ENCODE peak calls at places on chromosomes 12 and 14, in nine cellular contexts. N is omental fat pad; T is CD4-positive, alpha-beta T cell; U is mucosa of descending colon; D is progenitor cell of endocrine pancreas; Q is psoas muscle; R is fibroblast of pulmonary artery; Y is nephron progenitor cell; W is CD8-positive, alpha-beta T cell. H is an unnamed sample.

GRCh38 chr14:65281991-65282908 is 130.3 kb upstream of the FUT8 start:
- DNase-seq in N (no peak), T (no peak), U (no peak), D (no peak), Q (no peak), R (peak), Y (no peak), W (peak), H (no peak)

GRCh38 chr12:131677699-131678098 is 33.2 kb upstream of the SFSWAP start:
- DNase-seq in N (no peak), T (no peak), U (no peak), D (no peak), Q (no peak), R (no peak), Y (no peak), W (no peak), H (no peak)

GRCh38 chr12:51864701-51865469 is 16.4 kb upstream of the FIGNL2 start:
- DNase-seq in N (no peak), T (no peak), U (no peak), D (no peak), Q (no peak), R (no peak), Y (peak), W (no peak), H (no peak)

GRCh38 chr12:117388865-117389508 is 27.6 kb upstream of the NOS1 start:
- DNase-seq in N (no peak), T (no peak), U (no peak), D (no peak), Q (no peak), R (no peak), Y (peak), W (no peak), H (no peak)

GRCh38 chr14:104768437-104769323 is 15.7 kb downstream of the SIVA1 start:
- DNase-seq in N (peak), T (peak), U (peak), D (peak), Q (peak), R (peak), Y (peak), W (peak), H (no peak)

GRCh38 chr12:77005699-77006098 is 59.7 kb downstream of the E2F7 start:
- DNase-seq in N (no peak), T (no peak), U (no peak), D (no peak), Q (no peak), R (no peak), Y (no peak), W (no peak), H (no peak)

GRCh38 chr12:55607821-55608602 is 28.7 kb upstream of the OR10P1 start:
- DNase-seq in N (no peak), T (no peak), U (no peak), D (no peak), Q (no peak), R (no peak), Y (no peak), W (no peak), H (no peak)

GRCh38 chr12:115109863-115110262 is 425.9 kb upstream of the TBX3 start:
- DNase-seq in N (no peak), T (no peak), U (no peak), D (no peak), Q (no peak), R (no peak), Y (no peak), W (no peak), H (no peak)

GRCh38 chr12:2582631-2583616 is 211.8 kb upstream of the FKBP4 start:
- DNase-seq in N (peak), T (peak), U (peak), D (peak), Q (peak), R (peak), Y (peak), W (peak), H (no peak)

GRCh38 chr12:59149995-59150642 is 229.8 kb upstream of the LRIG3 start:
- DNase-seq in N (no peak), T (no peak), U (no peak), D (no peak), Q (no peak), R (peak), Y (peak), W (no peak), H (no peak)

GRCh38 chr12:115023279-115023678 is 339.3 kb upstream of the TBX3 start:
- DNase-seq in N (no peak), T (no peak), U (no peak), D (no peak), Q (no peak), R (peak), Y (no peak), W (no peak), H (no peak)

GRCh38 chr14:32469388-32470160 is 140.5 kb downstream of the AKAP6 start:
- DNase-seq in N (no peak), T (no peak), U (no peak), D (no peak), Q (no peak), R (peak), Y (no peak), W (no peak), H (no peak)

GRCh38 chr14:97319691-97320090 is 522.5 kb downstream of the VRK1 start:
- DNase-seq in N (no peak), T (no peak), U (no peak), D (no peak), Q (no peak), R (no peak), Y (no peak), W (no peak), H (no peak)

GRCh38 chr12:51678086-51678724 is 87.2 kb downstream of the SCN8A start:
- DNase-seq in N (no peak), T (peak), U (no peak), D (no peak), Q (no peak), R (peak), Y (peak), W (peak), H (no peak)

GRCh38 chr14:65224799-65225198 is 122.5 kb upstream of the MAX start:
- DNase-seq in N (no peak), T (no peak), U (no peak), D (no peak), Q (no peak), R (peak), Y (no peak), W (no peak), H (no peak)

GRCh38 chr14:100755649-100756048 is 29.0 kb downstream of the DLK1 start:
- DNase-seq in N (no peak), T (no peak), U (no peak), D (no peak), Q (no peak), R (peak), Y (no peak), W (no peak), H (no peak)

DNA sequence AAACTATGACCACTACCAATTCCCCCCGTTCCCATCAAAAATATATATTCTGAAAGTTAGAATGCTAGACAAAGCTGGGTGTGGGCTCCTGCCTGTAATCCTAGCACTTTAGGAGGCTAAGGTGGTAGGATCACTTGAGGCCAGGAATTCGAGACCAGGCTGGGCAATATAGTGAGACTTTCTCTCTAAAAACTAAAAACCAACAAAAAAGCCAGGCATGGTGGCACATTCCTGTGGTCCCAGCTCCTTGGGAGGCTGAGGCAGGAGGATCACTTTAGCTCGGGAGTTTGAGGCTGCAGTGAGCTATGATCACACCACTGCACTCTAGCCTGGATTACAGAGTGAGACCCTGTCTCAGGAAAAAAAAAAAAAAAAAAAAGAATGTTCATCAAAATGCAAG is 48.8 kb upstream of the COL2A1 start:
- DNase-seq in N (no peak), T (no peak), U (no peak), D (no peak), Q (no peak), R (no peak), Y (no peak), W (no peak), H (no peak)
- TF ChIP-seq CTCF in N (no peak), T (no peak), U (no peak), D (no peak), Q (no peak), R (no peak), Y (no peak), W (no peak), H (no peak)

DNA sequence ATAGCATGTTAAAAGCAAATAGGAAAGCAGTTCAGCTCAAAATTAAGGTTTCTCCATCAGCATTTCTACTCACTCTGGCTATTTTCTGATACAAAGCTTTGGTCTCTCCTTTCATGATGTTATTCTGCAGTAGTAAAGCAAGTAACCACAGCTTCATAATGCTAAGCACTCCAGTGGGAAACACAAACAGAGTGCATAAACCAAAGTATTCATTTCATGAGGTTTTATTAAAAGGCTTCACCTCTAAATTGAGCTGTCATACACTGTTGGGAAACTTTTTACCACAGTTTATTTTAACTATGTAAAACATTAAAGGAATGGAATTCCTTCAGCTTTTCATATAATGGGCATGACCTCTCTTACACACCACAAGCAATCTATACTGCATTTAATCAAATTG is 157.9 kb upstream of the LMO3 start:
- DNase-seq in N (no peak), T (no peak), U (no peak), D (no peak), Q (no peak), R (no peak), Y (no peak), W (no peak), H (no peak)
- TF ChIP-seq CTCF in N (no peak), T (no peak), U (no peak), D (no peak), Q (no peak), R (no peak), Y (no peak), W (no peak), H (no peak)

DNA sequence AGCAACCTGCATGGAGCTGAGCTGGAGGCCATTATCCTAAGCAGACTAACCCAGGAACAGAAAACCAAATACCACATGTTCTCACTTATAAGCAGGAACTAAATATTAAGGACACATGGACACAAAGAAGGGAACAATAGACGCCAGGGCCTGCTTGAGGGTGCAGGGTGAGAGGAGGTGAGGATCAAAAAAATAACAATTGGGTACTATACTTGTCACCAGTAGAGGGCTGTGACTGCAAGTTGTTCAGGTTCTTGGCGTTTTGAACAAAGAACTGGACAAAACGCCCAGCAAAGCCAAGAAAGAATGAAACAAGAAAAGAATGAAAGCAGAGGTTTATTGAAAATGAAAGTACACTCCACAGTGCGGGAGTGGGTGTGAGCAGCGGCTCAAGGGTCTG is 208.5 kb upstream of the NEDD1 start:
- DNase-seq in N (no peak), T (no peak), U (no peak), D (no peak), Q (no peak), R (no peak), Y (no peak), W (no peak), H (no peak)
- TF ChIP-seq CTCF in N (no peak), T (no peak), U (no peak), D (no peak), Q (no peak), R (peak), Y (no peak), W (no peak), H (no peak)

DNA sequence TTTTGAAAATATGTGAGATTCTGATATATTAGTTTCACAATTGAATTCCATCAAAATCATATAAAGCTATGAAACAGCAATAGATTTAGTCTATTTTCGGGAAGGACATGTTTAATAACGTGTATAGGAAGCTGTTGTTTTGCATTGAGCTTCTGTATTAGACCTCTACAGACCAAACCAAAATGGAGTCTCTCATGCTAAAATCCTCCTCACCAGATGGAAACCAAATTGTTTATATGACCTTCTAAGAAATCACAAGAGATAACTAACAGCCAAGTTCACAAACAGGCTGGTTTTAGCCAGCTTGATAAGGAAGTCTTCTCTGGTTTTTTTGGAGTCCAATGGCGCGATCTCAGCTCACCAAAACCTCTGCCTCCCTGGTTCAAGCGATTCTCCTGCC is 23.9 kb downstream of the L2HGDH start:
- DNase-seq in N (no peak), T (no peak), U (no peak), D (no peak), Q (no peak), R (no peak), Y (no peak), W (no peak), H (no peak)
- TF ChIP-seq CTCF in N (no peak), T (no peak), U (no peak), D (no peak), Q (no peak), R (no peak), Y (no peak), W (no peak), H (no peak)

DNA sequence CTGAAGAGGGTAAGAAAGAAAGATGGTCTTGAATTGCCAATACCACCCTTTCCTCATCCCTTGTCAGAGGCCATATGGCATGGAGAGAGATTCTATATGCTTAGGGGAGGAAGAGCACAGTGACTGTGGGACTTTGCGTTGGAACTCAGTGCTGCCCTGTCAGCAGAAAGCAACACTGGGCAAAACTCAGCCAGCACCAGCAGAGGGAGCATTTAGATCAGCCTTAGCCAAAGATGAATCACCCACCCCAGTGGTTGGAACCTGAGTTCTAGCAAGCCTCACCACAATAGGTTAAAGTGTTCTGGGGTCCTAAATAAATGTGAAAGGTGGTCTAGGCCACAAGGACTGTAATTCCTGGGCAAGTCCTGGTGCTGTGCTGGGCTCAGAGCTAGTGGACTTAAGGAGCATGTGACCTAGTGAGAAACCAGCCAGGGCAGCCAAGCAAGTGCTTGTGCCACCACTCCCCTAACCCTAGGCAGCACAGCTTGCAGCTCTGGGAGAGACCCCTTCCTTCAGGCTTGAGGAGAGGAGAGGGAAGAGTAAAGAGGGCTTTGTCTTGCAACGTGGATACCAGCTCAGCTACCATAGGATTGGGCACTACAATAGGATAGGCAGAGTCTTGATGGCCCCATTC is 11.4 kb upstream of the BCAT1 start:
- DNase-seq in N (no peak), T (no peak), U (no peak), D (peak), Q (no peak), R (peak), Y (peak), W (no peak), H (no peak)
- TF ChIP-seq CTCF in N (no peak), T (no peak), U (no peak), D (peak), Q (no peak), R (peak), Y (peak), W (no peak), H (no peak)

GRCh38 chr12:124495194-124495983 is 72.0 kb downstream of the NCOR2 start:
- DNase-seq in N (no peak), T (no peak), U (no peak), D (no peak), Q (no peak), R (no peak), Y (no peak), W (no peak), H (no peak)
- TF ChIP-seq CTCF in N (no peak), T (no peak), U (no peak), D (no peak), Q (no peak), R (no peak), Y (no peak), W (no peak), H (no peak)

GRCh38 chr12:109346920-109347319 is 780 bp upstream of the MYO1H start:
- DNase-seq in N (no peak), T (no peak), U (no peak), D (no peak), Q (no peak), R (no peak), Y (no peak), W (no peak), H (no peak)
- TF ChIP-seq CTCF in N (no peak), T (no peak), U (no peak), D (peak), Q (no peak), R (no peak), Y (no peak), W (no peak), H (no peak)

DNA sequence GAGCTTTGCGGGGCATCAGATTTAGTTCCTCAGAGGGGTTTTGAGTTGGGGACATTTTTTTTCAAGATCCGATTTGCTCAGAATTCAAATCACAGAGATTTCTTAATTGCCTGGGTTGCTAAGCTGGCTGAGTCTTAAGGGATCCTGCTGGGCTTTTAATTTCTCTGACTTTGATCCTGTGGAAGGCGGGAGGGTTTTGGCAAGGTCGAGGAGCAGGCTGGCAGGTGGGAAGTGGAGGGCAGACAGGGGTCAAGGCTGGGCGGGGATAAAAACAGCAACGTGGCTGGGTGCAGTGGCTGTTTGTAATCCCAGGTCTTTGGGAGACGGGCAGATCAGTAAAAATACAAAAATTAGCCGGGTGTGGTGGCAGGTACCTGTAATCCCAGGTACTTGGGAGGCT is 33.5 kb upstream of the CCDC63 start:
- DNase-seq in N (no peak), T (no peak), U (no peak), D (no peak), Q (no peak), R (no peak), Y (no peak), W (no peak), H (no peak)
- TF ChIP-seq CTCF in N (no peak), T (no peak), U (no peak), D (no peak), Q (no peak), R (no peak), Y (no peak), W (no peak), H (no peak)

GRCh38 chr12:99386907-99387306 is 260.6 kb upstream of the GARIN6 start:
- DNase-seq in N (no peak), T (no peak), U (no peak), D (no peak), Q (no peak), R (peak), Y (no peak), W (no peak), H (no peak)
- TF ChIP-seq CTCF in N (no peak), T (no peak), U (no peak), D (peak), Q (no peak), R (peak), Y (peak), W (no peak), H (no peak)

H was measured in vagina.